ENCODE peak calls at places on chromosomes 3 and 15, in five cellular contexts. E is Peyer's patch, A is astrocyte, H is iPS DF 6.9, C is pancreas. Z is an unnamed sample. For H3K4me1 and H3K9me3, the result is how much of the 10 kb centered on the place peaks cover.

GRCh38 chr15:81336568-81336967 is 12.6 kb upstream of the STARD5 start:
- DNase-seq in E (peak), A (peak), H (no peak), C (no peak), Z (no peak)

GRCh38 chr3:197376020-197376419 is 77.6 kb upstream of the DLG1 start:
- DNase-seq in E (no peak), A (no peak), H (no peak), C (no peak), Z (no peak)

GRCh38 chr15:60713096-60714084 is 234.4 kb upstream of the ICE2 start:
- DNase-seq in E (no peak), A (peak), H (no peak), C (no peak), Z (no peak)

GRCh38 chr3:42601898-42602581 is 1.6 kb downstream of the NKTR start:
- DNase-seq in E (no peak), A (no peak), H (no peak), C (no peak), Z (no peak)

GRCh38 chr15:94263341-94264273 is 32.2 kb downstream of the MCTP2 start:
- DNase-seq in E (no peak), A (peak), H (no peak), C (no peak), Z (no peak)

GRCh38 chr15:78317145-78317836 is 17.9 kb upstream of the SKIC8 start:
- DNase-seq in E (peak), A (no peak), H (no peak), C (no peak), Z (peak)

GRCh38 chr3:120816728-120817127 is 74.2 kb downstream of the GTF2E1 start:
- DNase-seq in E (no peak), A (no peak), H (no peak), C (no peak), Z (no peak)

GRCh38 chr3:43153189-43154083 is 47.6 kb upstream of the POMGNT2 start:
- DNase-seq in E (peak), A (peak), H (no peak), C (no peak), Z (peak)

GRCh38 chr3:104763007-104763406 is 603.7 kb upstream of the ALCAM start:
- DNase-seq in E (no peak), A (peak), H (no peak), C (no peak), Z (no peak)

GRCh38 chr3:104132566-104132997 is 1234.1 kb upstream of the ALCAM start:
- DNase-seq in E (no peak), A (peak), H (no peak), C (no peak), Z (no peak)

GRCh38 chr15:85494035-85494793 is 113.8 kb downstream of the AKAP13 start:
- DNase-seq in E (peak), A (peak), H (no peak), C (no peak), Z (peak)

GRCh38 chr3:69244036-69244435 is 121.6 kb upstream of the LMOD3 start:
- DNase-seq in E (no peak), A (no peak), H (no peak), C (no peak), Z (no peak)

GRCh38 chr3:69236808-69237707 is 114.7 kb upstream of the LMOD3 start:
- DNase-seq in E (no peak), A (no peak), H (no peak), C (no peak), Z (no peak)

GRCh38 chr3:69240651-69241578 is 118.5 kb upstream of the LMOD3 start:
- DNase-seq in E (no peak), A (peak), H (no peak), C (no peak), Z (no peak)

GRCh38 chr3:69241769-69242168 is 119.4 kb upstream of the LMOD3 start:
- DNase-seq in E (no peak), A (no peak), H (no peak), C (no peak), Z (no peak)

GRCh38 chr3:69239063-69239462 is 116.7 kb upstream of the LMOD3 start:
- DNase-seq in E (no peak), A (no peak), H (no peak), C (no peak), Z (no peak)
- H3K4me1 ChIP-seq in E (under half), A (under half), H (under half), C (under half), Z (under half)

DNA sequence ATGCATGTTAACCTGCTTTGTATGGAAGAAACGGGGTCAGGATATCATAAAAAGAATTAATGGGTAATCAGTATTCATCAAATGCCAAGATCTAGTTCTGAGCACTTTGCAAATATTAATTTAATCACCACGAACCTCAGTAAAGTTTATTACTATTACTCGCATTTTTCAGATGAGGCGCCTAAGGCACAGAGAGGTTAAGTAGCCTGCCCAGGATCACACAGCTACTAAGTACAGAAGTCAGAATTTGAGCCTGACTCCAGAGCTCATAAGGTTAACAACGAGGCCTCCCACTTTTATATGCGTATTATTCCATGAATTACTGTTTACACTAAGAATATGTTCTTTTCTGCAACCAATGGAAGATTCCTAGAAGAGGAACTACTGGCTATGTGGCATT is 109.6 kb upstream of the KLF13 start:
- DNase-seq in E (peak), A (no peak), H (no peak), C (no peak), Z (no peak)
- H3K4me3 ChIP-seq in E (peak), A (no peak), H (no peak), C (no peak), Z (peak)

GRCh38 chr3:118846176-118846575 is 188.5 kb downstream of the IGSF11 start:
- DNase-seq in E (no peak), A (no peak), H (no peak), C (no peak), Z (no peak)

GRCh38 chr3:118838871-118839270 is 195.8 kb downstream of the IGSF11 start:
- DNase-seq in E (no peak), A (no peak), H (no peak), C (no peak), Z (no peak)

GRCh38 chr3:118842147-118842863 is 192.3 kb downstream of the IGSF11 start:
- DNase-seq in E (no peak), A (no peak), H (no peak), C (no peak), Z (no peak)
- H3K9me3 ChIP-seq in E (under half), A (under half), H (under half), C (under half), Z (under half)

DNA sequence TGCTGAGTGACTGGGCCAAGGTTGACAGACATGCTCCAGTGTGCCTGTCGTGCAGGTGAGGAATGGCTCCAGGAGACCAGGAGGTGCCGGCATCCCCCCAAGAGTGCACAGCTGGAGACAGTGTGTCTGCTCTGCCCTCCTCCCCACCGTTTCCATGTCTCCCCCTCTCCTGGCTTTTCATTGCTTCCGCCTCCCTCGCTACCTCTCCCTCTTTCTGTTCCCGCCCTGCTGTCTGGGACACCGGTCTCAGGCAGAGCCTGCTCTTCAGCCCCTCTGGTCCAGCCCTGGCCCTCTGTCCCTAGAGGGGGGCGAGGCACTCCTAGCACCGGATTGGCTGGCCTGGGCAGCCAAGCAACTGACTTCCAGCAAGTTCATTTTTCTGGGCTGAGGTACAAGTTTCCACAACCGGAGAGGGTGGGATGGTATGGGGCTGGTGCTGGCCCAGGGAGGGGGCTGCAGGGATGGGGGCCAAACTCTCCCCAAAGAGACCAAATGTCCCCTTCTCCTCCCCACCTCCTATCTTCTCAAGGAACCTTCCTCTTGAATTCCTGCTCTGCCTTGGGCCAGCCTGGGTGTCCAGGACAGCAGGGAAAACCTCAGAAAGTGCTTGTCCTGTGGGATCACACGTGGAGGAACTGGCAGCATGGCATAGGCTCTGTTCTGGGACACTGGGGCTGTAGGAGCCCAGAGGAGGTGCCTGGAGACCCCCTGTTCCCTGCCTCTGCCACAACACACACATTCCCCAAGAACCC is 32.6 kb downstream of the PRKCD start:
- DNase-seq in E (no peak), A (no peak), H (no peak), C (no peak), Z (no peak)
- H3K4me1 ChIP-seq in E (under half), A (under half), H (under half), C (under half), Z (under half)

GRCh38 chr15:40306908-40307307 is 827 bp downstream of the PLCB2 start:
- DNase-seq in E (no peak), A (no peak), H (no peak), C (peak), Z (no peak)

GRCh38 chr15:40307421-40308165 is at the start of gene PLCB2:
- DNase-seq in E (peak), A (no peak), H (no peak), C (peak), Z (peak)

GRCh38 chr15:40310001-40310959 is 2.5 kb upstream of the PLCB2 start:
- DNase-seq in E (peak), A (no peak), H (peak), C (peak), Z (peak)

GRCh38 chr15:40309344-40309862 is 1.7 kb upstream of the PLCB2 start:
- DNase-seq in E (no peak), A (no peak), H (no peak), C (peak), Z (no peak)

DNA sequence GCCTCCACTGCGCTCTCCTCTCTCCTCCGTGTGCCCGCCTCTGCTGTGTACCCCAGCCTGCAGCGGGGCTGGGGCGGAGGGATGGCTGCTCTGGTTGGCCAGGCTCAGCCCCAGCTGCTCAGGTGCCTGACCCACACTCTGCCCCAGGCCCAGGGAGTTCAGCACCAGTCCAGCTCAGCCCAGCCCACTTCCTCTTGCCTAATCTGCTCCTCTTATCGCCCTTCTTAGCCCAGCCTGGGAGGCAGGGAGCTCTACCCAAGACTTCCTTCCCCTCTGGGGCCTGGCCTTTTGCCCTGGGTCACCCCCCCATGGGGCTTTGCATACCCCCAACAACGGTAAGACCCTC is 1.1 kb upstream of the PLCB2 start:
- DNase-seq in E (peak), A (no peak), H (no peak), C (peak), Z (no peak)
- H3K4me3 ChIP-seq in E (peak), A (no peak), H (no peak), C (no peak), Z (no peak)

DNA sequence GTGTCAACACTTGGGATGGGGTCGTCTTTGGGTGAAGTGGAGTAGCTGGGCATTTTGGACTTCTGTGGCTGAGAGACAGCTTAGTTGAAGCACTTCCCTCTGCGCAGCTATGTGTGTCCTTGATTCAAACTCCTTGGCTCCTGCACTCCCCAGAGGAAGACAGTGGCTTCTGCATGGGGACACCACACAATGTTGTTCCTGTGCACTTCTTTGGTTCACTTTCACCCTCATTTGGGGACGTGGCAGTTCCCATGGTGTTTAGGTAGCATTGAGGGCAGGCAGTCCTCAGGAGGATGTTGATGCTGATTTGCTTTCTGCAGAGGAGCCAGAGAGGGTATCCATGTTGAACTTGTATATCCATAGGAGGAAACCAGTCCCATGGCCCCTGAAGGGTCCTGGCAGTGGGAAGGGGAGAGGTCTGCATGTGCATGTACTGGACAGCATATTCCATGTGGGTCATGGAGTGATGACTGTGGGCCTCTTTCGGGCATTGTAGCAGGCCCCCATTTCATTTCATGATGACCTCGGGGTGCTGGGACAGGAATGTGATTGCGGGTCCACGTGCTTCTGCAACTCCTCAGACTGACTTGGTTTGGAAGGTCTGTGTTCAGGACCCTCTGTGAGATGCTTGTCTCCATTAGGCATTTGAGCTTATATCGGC is 135.4 kb downstream of the SNRPN start:
- DNase-seq in E (no peak), A (no peak), H (no peak), C (no peak), Z (no peak)
- H3K9me3 ChIP-seq in E (under half), A (under half), H (under half), C (under half), Z (under half)

GRCh38 chr15:101111570-101112262 is 140.1 kb downstream of the CHSY1 start:
- DNase-seq in E (no peak), A (no peak), H (no peak), C (peak), Z (no peak)
- H3K4me1 ChIP-seq in E (under half), A (under half), H (under half), C (under half), Z (under half)

Z was measured in BE2C.